ENCODE peak calls at places on chromosomes 13 and 19, in nine cellular contexts. One of them, this sample, is unnamed.

GRCh38 chr19:15234525-15235130 is 2.4 kb upstream of the EPHX3 start:
- DNase-seq in suprapubic skin: no peak
- DNase-seq in transverse colon: no peak
- DNase-seq in lower leg skin: no peak
- DNase-seq in adrenal gland: no peak
- DNase-seq in stomach: no peak
- DNase-seq in tibial nerve: no peak
- DNase-seq in spleen: no peak
- DNase-seq in HCT116: no peak
- DNase-seq in this sample: no peak

GRCh38 chr13:110630566-110631119 is 15.3 kb downstream of the NAXD start:
- DNase-seq in adrenal gland: no peak
- DNase-seq in lower leg skin: no peak
- DNase-seq in HCT116: no peak
- DNase-seq in stomach: no peak
- DNase-seq in tibial nerve: no peak
- DNase-seq in suprapubic skin: no peak
- DNase-seq in spleen: no peak
- DNase-seq in transverse colon: no peak
- DNase-seq in this sample: no peak

GRCh38 chr19:54325194-54325621 is 12.2 kb upstream of the LILRA5 start:
- DNase-seq in transverse colon: no peak
- DNase-seq in adrenal gland: peak; percentile 50
- DNase-seq in lower leg skin: no peak
- DNase-seq in suprapubic skin: no peak
- DNase-seq in tibial nerve: no peak
- DNase-seq in stomach: no peak
- DNase-seq in HCT116: peak; percentile 31
- DNase-seq in spleen: no peak
- DNase-seq in this sample: peak; percentile 54

GRCh38 chr13:20239748-20240147 is 7.6 kb upstream of the GJB6 start:
- DNase-seq in spleen: no peak
- DNase-seq in HCT116: no peak
- DNase-seq in stomach: no peak
- DNase-seq in suprapubic skin: no peak
- DNase-seq in tibial nerve: no peak
- DNase-seq in lower leg skin: no peak
- DNase-seq in adrenal gland: no peak
- DNase-seq in transverse colon: peak; percentile 24
- DNase-seq in this sample: no peak

GRCh38 chr19:398719-399118 is 10.2 kb downstream of the C2CD4C start:
- DNase-seq in tibial nerve: no peak
- DNase-seq in transverse colon: no peak
- DNase-seq in spleen: no peak
- DNase-seq in suprapubic skin: peak; percentile 72
- DNase-seq in lower leg skin: no peak
- DNase-seq in stomach: no peak
- DNase-seq in HCT116: no peak
- DNase-seq in adrenal gland: no peak
- DNase-seq in this sample: no peak

GRCh38 chr19:17294051-17294891 is 9.0 kb downstream of the ABHD8 start:
- DNase-seq in suprapubic skin: no peak
- DNase-seq in adrenal gland: peak; percentile 75
- DNase-seq in lower leg skin: no peak
- DNase-seq in spleen: peak; percentile 78
- DNase-seq in HCT116: no peak
- DNase-seq in tibial nerve: no peak
- DNase-seq in stomach: no peak
- DNase-seq in transverse colon: peak; percentile 56
- DNase-seq in this sample: peak; percentile 69

GRCh38 chr13:23584275-23584674 is 14.1 kb downstream of the TNFRSF19 start:
- DNase-seq in suprapubic skin: no peak
- DNase-seq in lower leg skin: no peak
- DNase-seq in adrenal gland: no peak
- DNase-seq in spleen: no peak
- DNase-seq in transverse colon: no peak
- DNase-seq in tibial nerve: no peak
- DNase-seq in HCT116: no peak
- DNase-seq in stomach: no peak
- DNase-seq in this sample: no peak

GRCh38 chr13:98598043-98598442 is 21.1 kb upstream of the STK24 start:
- DNase-seq in lower leg skin: no peak
- DNase-seq in suprapubic skin: no peak
- DNase-seq in stomach: no peak
- DNase-seq in spleen: no peak
- DNase-seq in adrenal gland: no peak
- DNase-seq in HCT116: no peak
- DNase-seq in tibial nerve: no peak
- DNase-seq in transverse colon: no peak
- DNase-seq in this sample: no peak

GRCh38 chr13:114025432-114026127 is 51.7 kb upstream of the C13orf46 start:
- DNase-seq in lower leg skin: no peak
- DNase-seq in transverse colon: peak; percentile 60
- DNase-seq in tibial nerve: no peak
- DNase-seq in suprapubic skin: no peak
- DNase-seq in HCT116: no peak
- DNase-seq in stomach: no peak
- DNase-seq in adrenal gland: no peak
- DNase-seq in spleen: no peak
- DNase-seq in this sample: no peak

GRCh38 chr19:18526316-18526715 is 4.4 kb upstream of the ELL start:
- DNase-seq in HCT116: peak; percentile 26
- DNase-seq in adrenal gland: no peak
- DNase-seq in suprapubic skin: no peak
- DNase-seq in stomach: no peak
- DNase-seq in transverse colon: no peak
- DNase-seq in tibial nerve: no peak
- DNase-seq in lower leg skin: no peak
- DNase-seq in spleen: no peak
- DNase-seq in this sample: no peak

GRCh38 chr13:29548722-29549446 is 46.6 kb downstream of the SLC7A1 start:
- DNase-seq in stomach: no peak
- DNase-seq in tibial nerve: no peak
- DNase-seq in spleen: no peak
- DNase-seq in adrenal gland: no peak
- DNase-seq in lower leg skin: no peak
- DNase-seq in transverse colon: no peak
- DNase-seq in suprapubic skin: no peak
- DNase-seq in HCT116: no peak
- DNase-seq in this sample: no peak

GRCh38 chr19:15292847-15293582 is 39.3 kb downstream of the BRD4 start:
- DNase-seq in transverse colon: no peak
- DNase-seq in tibial nerve: no peak
- DNase-seq in HCT116: no peak
- DNase-seq in stomach: no peak
- DNase-seq in adrenal gland: no peak
- DNase-seq in spleen: peak; percentile 39
- DNase-seq in lower leg skin: no peak
- DNase-seq in suprapubic skin: no peak
- DNase-seq in this sample: no peak

GRCh38 chr13:52916483-52916990 is 68.1 kb upstream of the PCDH8 start:
- DNase-seq in lower leg skin: no peak
- DNase-seq in spleen: no peak
- DNase-seq in stomach: no peak
- DNase-seq in tibial nerve: no peak
- DNase-seq in suprapubic skin: no peak
- DNase-seq in adrenal gland: no peak
- DNase-seq in transverse colon: no peak
- DNase-seq in HCT116: no peak
- DNase-seq in this sample: no peak

GRCh38 chr19:42254083-42254849 is 662 bp downstream of the ERF start:
- DNase-seq in stomach: peak; percentile 79
- DNase-seq in lower leg skin: peak; percentile 76
- DNase-seq in HCT116: no peak
- DNase-seq in transverse colon: peak; percentile 84
- DNase-seq in adrenal gland: peak; percentile 85
- DNase-seq in spleen: peak; percentile 95
- DNase-seq in suprapubic skin: no peak
- DNase-seq in tibial nerve: peak; percentile 58
- DNase-seq in this sample: no peak

GRCh38 chr19:15702590-15702930 is 25.3 kb upstream of the OR10H2 start:
- DNase-seq in lower leg skin: peak; percentile 83
- DNase-seq in suprapubic skin: peak; percentile 90
- DNase-seq in spleen: peak; percentile 78
- DNase-seq in stomach: peak; percentile 64
- DNase-seq in HCT116: peak; percentile 16
- DNase-seq in tibial nerve: peak; percentile 75
- DNase-seq in transverse colon: peak; percentile 89
- DNase-seq in adrenal gland: peak; percentile 78
- DNase-seq in this sample: peak; percentile 23

GRCh38 chr13:22592515-22592914 is 588.3 kb upstream of the SGCG start:
- DNase-seq in HCT116: no peak
- DNase-seq in suprapubic skin: no peak
- DNase-seq in adrenal gland: no peak
- DNase-seq in spleen: no peak
- DNase-seq in stomach: no peak
- DNase-seq in transverse colon: no peak
- DNase-seq in lower leg skin: no peak
- DNase-seq in tibial nerve: no peak
- DNase-seq in this sample: no peak

GRCh38 chr13:44622701-44623100 is 46.6 kb upstream of the TSC22D1 start:
- DNase-seq in HCT116: no peak
- DNase-seq in stomach: no peak
- DNase-seq in suprapubic skin: no peak
- DNase-seq in lower leg skin: no peak
- DNase-seq in adrenal gland: no peak
- DNase-seq in transverse colon: no peak
- DNase-seq in tibial nerve: no peak
- DNase-seq in spleen: no peak
- DNase-seq in this sample: no peak

GRCh38 chr19:35958660-35959039 is 22.5 kb downstream of the LRFN3 start:
- DNase-seq in transverse colon: no peak
- DNase-seq in spleen: no peak
- DNase-seq in lower leg skin: no peak
- DNase-seq in stomach: no peak
- DNase-seq in adrenal gland: no peak
- DNase-seq in HCT116: no peak
- DNase-seq in tibial nerve: no peak
- DNase-seq in suprapubic skin: no peak
- DNase-seq in this sample: no peak

GRCh38 chr13:32538234-32538620 is 368 bp downstream of the N4BP2L2 start:
- DNase-seq in lower leg skin: peak; percentile 42
- DNase-seq in HCT116: no peak
- DNase-seq in tibial nerve: no peak
- DNase-seq in adrenal gland: peak; percentile 60
- DNase-seq in spleen: peak; percentile 86
- DNase-seq in stomach: peak; percentile 63
- DNase-seq in transverse colon: no peak
- DNase-seq in suprapubic skin: no peak
- DNase-seq in this sample: peak; percentile 4

GRCh38 chr19:35271546-35271945 is 2.8 kb downstream of the USF2 start:
- DNase-seq in adrenal gland: no peak
- DNase-seq in spleen: no peak
- DNase-seq in tibial nerve: no peak
- DNase-seq in lower leg skin: no peak
- DNase-seq in suprapubic skin: no peak
- DNase-seq in HCT116: no peak
- DNase-seq in stomach: no peak
- DNase-seq in transverse colon: no peak
- DNase-seq in this sample: no peak

GRCh38 chr19:16897572-16898056 is 8.8 kb downstream of the F2RL3 start:
- DNase-seq in adrenal gland: peak; percentile 74
- DNase-seq in tibial nerve: no peak
- DNase-seq in stomach: peak; percentile 53
- DNase-seq in transverse colon: peak; percentile 47
- DNase-seq in spleen: peak; percentile 89
- DNase-seq in suprapubic skin: no peak
- DNase-seq in HCT116: no peak
- DNase-seq in lower leg skin: no peak
- DNase-seq in this sample: no peak

GRCh38 chr19:56504581-56504980 is 3.1 kb upstream of the ZNF471 start:
- DNase-seq in suprapubic skin: no peak
- DNase-seq in transverse colon: no peak
- DNase-seq in tibial nerve: no peak
- DNase-seq in HCT116: no peak
- DNase-seq in adrenal gland: no peak
- DNase-seq in stomach: no peak
- DNase-seq in spleen: no peak
- DNase-seq in lower leg skin: no peak
- DNase-seq in this sample: peak; percentile 29

GRCh38 chr13:67062160-67062559 is 168.0 kb downstream of the PCDH9 start:
- DNase-seq in HCT116: no peak
- DNase-seq in lower leg skin: no peak
- DNase-seq in suprapubic skin: no peak
- DNase-seq in tibial nerve: no peak
- DNase-seq in spleen: no peak
- DNase-seq in transverse colon: no peak
- DNase-seq in stomach: no peak
- DNase-seq in adrenal gland: no peak
- DNase-seq in this sample: no peak

GRCh38 chr19:30073152-30074000 is 131.3 kb downstream of the URI1 start:
- DNase-seq in suprapubic skin: peak; percentile 63
- DNase-seq in transverse colon: peak; percentile 2
- DNase-seq in stomach: no peak
- DNase-seq in tibial nerve: no peak
- DNase-seq in HCT116: no peak
- DNase-seq in lower leg skin: peak; percentile 22
- DNase-seq in adrenal gland: no peak
- DNase-seq in spleen: peak; percentile 47
- DNase-seq in this sample: no peak
- TF ChIP-seq POLR2A in suprapubic skin: no peak
- TF ChIP-seq POLR2A in transverse colon: no peak
- TF ChIP-seq POLR2A in stomach: no peak
- TF ChIP-seq POLR2A in tibial nerve: no peak
- TF ChIP-seq POLR2A in HCT116: no peak
- TF ChIP-seq POLR2A in lower leg skin: no peak
- TF ChIP-seq POLR2A in adrenal gland: no peak
- TF ChIP-seq POLR2A in spleen: no peak
- TF ChIP-seq POLR2A in this sample: no peak

GRCh38 chr19:48634424-48635262 is 2.5 kb downstream of the DBP start:
- DNase-seq in stomach: peak; percentile 99
- DNase-seq in tibial nerve: peak; percentile 98
- DNase-seq in spleen: peak; percentile 98
- DNase-seq in HCT116: peak; percentile 94
- DNase-seq in transverse colon: peak; percentile 98
- DNase-seq in lower leg skin: peak; percentile 96
- DNase-seq in adrenal gland: peak; percentile 98
- DNase-seq in suprapubic skin: peak; percentile 99
- DNase-seq in this sample: peak; percentile 79
- TF ChIP-seq POLR2A in stomach: no peak
- TF ChIP-seq POLR2A in tibial nerve: peak; percentile 28
- TF ChIP-seq POLR2A in spleen: no peak
- TF ChIP-seq POLR2A in HCT116: peak; percentile 69
- TF ChIP-seq POLR2A in transverse colon: peak; percentile 72
- TF ChIP-seq POLR2A in lower leg skin: no peak
- TF ChIP-seq POLR2A in adrenal gland: peak; percentile 25
- TF ChIP-seq POLR2A in suprapubic skin: no peak
- TF ChIP-seq POLR2A in this sample: no peak

GRCh38 chr19:23409392-23410048 is 14.2 kb upstream of the ZNF91 start:
- DNase-seq in lower leg skin: no peak
- DNase-seq in stomach: no peak
- DNase-seq in HCT116: no peak
- DNase-seq in adrenal gland: no peak
- DNase-seq in tibial nerve: no peak
- DNase-seq in spleen: no peak
- DNase-seq in transverse colon: peak; percentile 33
- DNase-seq in suprapubic skin: no peak
- DNase-seq in this sample: no peak
- TF ChIP-seq POLR2A in lower leg skin: no peak
- TF ChIP-seq POLR2A in stomach: no peak
- TF ChIP-seq POLR2A in HCT116: no peak
- TF ChIP-seq POLR2A in adrenal gland: no peak
- TF ChIP-seq POLR2A in tibial nerve: no peak
- TF ChIP-seq POLR2A in spleen: no peak
- TF ChIP-seq POLR2A in transverse colon: no peak
- TF ChIP-seq POLR2A in suprapubic skin: no peak
- TF ChIP-seq POLR2A in this sample: no peak

GRCh38 chr13:33543089-33543459 is 257.5 kb upstream of the STARD13 start:
- DNase-seq in tibial nerve: no peak
- DNase-seq in adrenal gland: no peak
- DNase-seq in HCT116: no peak
- DNase-seq in transverse colon: no peak
- DNase-seq in lower leg skin: no peak
- DNase-seq in suprapubic skin: no peak
- DNase-seq in spleen: no peak
- DNase-seq in stomach: no peak
- DNase-seq in this sample: no peak
- TF ChIP-seq POLR2A in tibial nerve: no peak
- TF ChIP-seq POLR2A in adrenal gland: peak; percentile 2
- TF ChIP-seq POLR2A in HCT116: no peak
- TF ChIP-seq POLR2A in transverse colon: no peak
- TF ChIP-seq POLR2A in lower leg skin: no peak
- TF ChIP-seq POLR2A in suprapubic skin: no peak
- TF ChIP-seq POLR2A in spleen: no peak
- TF ChIP-seq POLR2A in stomach: no peak
- TF ChIP-seq POLR2A in this sample: no peak